ENCODE peak calls at places on chromosome 17, in seven cellular contexts. K is stimulated activated naive CD8-positive, alpha-beta T cell treated with anti-CD3 and anti-CD28 coated beads, Interleukin-15, Interleukin-2, amounts not matched to agents 100 U/mL and 50 U/mL, for 24 hours; X is NCI-H524; I is T47D; E is type B pancreatic cell; T is WTC11; A is posterior vena cava. O is an unnamed sample.

GRCh38 chr17:2792541-2793169 is 3.6 kb upstream of the RAP1GAP2 start:
- DNase-seq in K (peak), X (no peak), I (no peak), E (no peak), T (no peak), A (no peak), O (no peak)

GRCh38 chr17:35243459-35244204 is 760 bp downstream of the SLFN5 start:
- DNase-seq in K (peak), X (no peak), I (no peak), E (no peak), T (peak), A (peak), O (peak)

GRCh38 chr17:82215095-82215971 is 2.7 kb upstream of the CCDC57 start:
- DNase-seq in K (no peak), X (no peak), I (peak), E (no peak), T (no peak), A (no peak), O (no peak)

GRCh38 chr17:54666559-54666958 is 234.1 kb upstream of the TOM1L1 start:
- DNase-seq in K (no peak), X (no peak), I (no peak), E (no peak), T (no peak), A (no peak), O (no peak)

GRCh38 chr17:155576-155975 is 18.2 kb downstream of the SCGB1C2 start:
- DNase-seq in K (no peak), X (no peak), I (no peak), E (no peak), T (no peak), A (peak), O (no peak)

GRCh38 chr17:39208893-39209292 is 8.8 kb downstream of the RPL19 start:
- DNase-seq in K (peak), X (peak), I (no peak), E (no peak), T (no peak), A (no peak), O (peak)

GRCh38 chr17:77792626-77793025 is 165.9 kb upstream of the TNRC6C start:
- DNase-seq in K (no peak), X (no peak), I (no peak), E (no peak), T (no peak), A (peak), O (no peak)

GRCh38 chr17:79542718-79543117 is 68.1 kb downstream of the RBFOX3 start:
- DNase-seq in K (no peak), X (no peak), I (no peak), E (no peak), T (no peak), A (peak), O (no peak)

GRCh38 chr17:19508327-19508867 is 25.3 kb upstream of the SLC47A1 start:
- DNase-seq in K (peak), X (no peak), I (no peak), E (no peak), T (peak), A (no peak), O (no peak)

GRCh38 chr17:59266748-59267147 is 46.4 kb downstream of the GDPD1 start:
- DNase-seq in K (no peak), X (no peak), I (no peak), E (no peak), T (no peak), A (no peak), O (no peak)

GRCh38 chr17:55533611-55534010 is 22.4 kb upstream of the SMIM36 start:
- DNase-seq in K (no peak), X (no peak), I (no peak), E (no peak), T (no peak), A (no peak), O (no peak)

GRCh38 chr17:68910789-68911431 is 44.3 kb downstream of the ABCA8 start:
- DNase-seq in K (no peak), X (no peak), I (no peak), E (no peak), T (no peak), A (no peak), O (no peak)

GRCh38 chr17:46053911-46054534 is 55.0 kb downstream of the STH start:
- DNase-seq in K (no peak), X (no peak), I (no peak), E (no peak), T (no peak), A (no peak), O (no peak)

GRCh38 chr17:41777157-41777578 is 9.3 kb downstream of the JUP start:
- DNase-seq in K (no peak), X (no peak), I (no peak), E (no peak), T (peak), A (no peak), O (peak)

GRCh38 chr17:41486809-41487530 is 2.7 kb downstream of the KRT36 start:
- DNase-seq in K (peak), X (no peak), I (no peak), E (no peak), T (peak), A (peak), O (peak)